ENCODE peak calls at places on chromosome 3, in seven cellular contexts. Z, V, P, M, L, X and U are unnamed samples.

GRCh38 chr3:13022348-13023250 is 50.6 kb downstream of the IQSEC1 start:
- DNase-seq in Z (no peak), V (no peak), P (peak), M (peak), L (peak), X (no peak), U (peak)

GRCh38 chr3:14876942-14877341 is 58.2 kb downstream of the FGD5 start:
- DNase-seq in Z (no peak), V (no peak), P (peak), M (no peak), L (no peak), X (no peak), U (no peak)

GRCh38 chr3:76470285-76470684 is 569.6 kb upstream of the ROBO2 start:
- DNase-seq in Z (no peak), V (no peak), P (peak), M (no peak), L (no peak), X (no peak), U (peak)

GRCh38 chr3:133040696-133041523 is 2.7 kb downstream of the TMEM108 start:
- DNase-seq in Z (peak), V (peak), P (peak), M (peak), L (peak), X (peak), U (peak)

GRCh38 chr3:59985643-59986200 is 935.9 kb upstream of the CFAP20DC start:
- DNase-seq in Z (peak), V (no peak), P (no peak), M (no peak), L (no peak), X (no peak), U (no peak)

GRCh38 chr3:14377838-14378169 is 24.6 kb upstream of the SLC6A6 start:
- DNase-seq in Z (peak), V (no peak), P (no peak), M (no peak), L (no peak), X (no peak), U (no peak)

GRCh38 chr3:147846854-147847453 is 437.8 kb downstream of the ZIC1 start:
- DNase-seq in Z (no peak), V (no peak), P (no peak), M (no peak), L (no peak), X (no peak), U (no peak)

GRCh38 chr3:100936931-100937330 is 56.3 kb downstream of the ABI3BP start:
- DNase-seq in Z (no peak), V (no peak), P (no peak), M (no peak), L (no peak), X (no peak), U (no peak)

GRCh38 chr3:13016083-13016725 is 57.0 kb downstream of the IQSEC1 start:
- DNase-seq in Z (peak), V (no peak), P (no peak), M (no peak), L (no peak), X (peak), U (no peak)

GRCh38 chr3:104359546-104359945 is 1007.2 kb upstream of the ALCAM start:
- DNase-seq in Z (no peak), V (peak), P (peak), M (peak), L (peak), X (no peak), U (peak)